ENCODE peak calls at places on chromosomes 13 and 19, in seven cellular contexts. Q is prostate gland; L is GM20000; N is stimulated activated CD4-positive, alpha-beta T cell treated with anti-CD3 and anti-CD28 coated beads, Interleukin-1b, Interleukin-23, amount 100 ng/mL, for 24 hours; J is natural killer cell; Y is neural crest cell; M is GM04503. T is an unnamed sample.

GRCh38 chr13:99977334-99977911 is 4.2 kb upstream of the ZIC2 start:
- DNase-seq in Q (no peak), L (no peak), N (no peak), J (no peak), Y (no peak), M (no peak), T (no peak)

GRCh38 chr13:93674337-93674755 is 447.7 kb downstream of the GPC6 start:
- DNase-seq in Q (no peak), L (no peak), N (no peak), J (no peak), Y (no peak), M (no peak), T (no peak)

GRCh38 chr13:105997436-105998232 is 537.8 kb downstream of the EFNB2 start:
- DNase-seq in Q (no peak), L (no peak), N (no peak), J (no peak), Y (peak; percentile 58), M (no peak), T (no peak)

GRCh38 chr13:92573467-92574057 is 653.0 kb upstream of the GPC6 start:
- DNase-seq in Q (no peak), L (peak; percentile 10), N (no peak), J (no peak), Y (no peak), M (no peak), T (no peak)

GRCh38 chr19:58007285-58007684 is 4.7 kb upstream of the ZNF606 start:
- DNase-seq in Q (no peak), L (no peak), N (no peak), J (no peak), Y (no peak), M (no peak), T (no peak)

GRCh38 chr19:47713046-47714021 is at the start of gene EHD2:
- DNase-seq in Q (peak; percentile 42), L (peak; percentile 75), N (no peak), J (no peak), Y (peak; percentile 32), M (no peak), T (peak; percentile 24)

GRCh38 chr19:39174558-39175544 is 21.9 kb upstream of the NCCRP1 start:
- DNase-seq in Q (no peak), L (no peak), N (no peak), J (no peak), Y (no peak), M (no peak), T (no peak)

GRCh38 chr19:56942749-56943148 is 102.2 kb upstream of the PEG3 start:
- DNase-seq in Q (no peak), L (peak; percentile 50), N (no peak), J (no peak), Y (no peak), M (no peak), T (no peak)

GRCh38 chr13:79628463-79628862 is 147.5 kb downstream of the NDFIP2 start:
- DNase-seq in Q (no peak), L (no peak), N (no peak), J (no peak), Y (no peak), M (no peak), T (no peak)

GRCh38 chr19:43425567-43426392 is 11.1 kb downstream of the TEX101 start:
- DNase-seq in Q (peak; percentile 56), L (no peak), N (no peak), J (no peak), Y (no peak), M (no peak), T (no peak)

GRCh38 chr13:90099847-90100246 is 1247.6 kb upstream of the MIR17HG start:
- DNase-seq in Q (no peak), L (no peak), N (no peak), J (no peak), Y (no peak), M (no peak), T (no peak)

GRCh38 chr19:29674374-29675119 is 9.3 kb downstream of the PLEKHF1 start:
- DNase-seq in Q (no peak), L (no peak), N (no peak), J (no peak), Y (no peak), M (no peak), T (no peak)

GRCh38 chr13:109586509-109587346 is 199.7 kb downstream of the IRS2 start:
- DNase-seq in Q (no peak), L (no peak), N (no peak), J (no peak), Y (no peak), M (no peak), T (no peak)

GRCh38 chr19:43672061-43672679 is 2.2 kb upstream of the PLAUR start:
- DNase-seq in Q (no peak), L (no peak), N (no peak), J (no peak), Y (no peak), M (no peak), T (no peak)

GRCh38 chr19:41431426-41432386 is 4.5 kb upstream of the B3GNT8 start:
- DNase-seq in Q (no peak), L (no peak), N (no peak), J (no peak), Y (no peak), M (no peak), T (no peak)

GRCh38 chr13:48633695-48634094 is 20.0 kb upstream of the CYSLTR2 start:
- DNase-seq in Q (no peak), L (no peak), N (no peak), J (no peak), Y (no peak), M (no peak), T (no peak)

GRCh38 chr19:4678881-4679379 is 8.8 kb upstream of the MYDGF start:
- DNase-seq in Q (no peak), L (no peak), N (no peak), J (no peak), Y (no peak), M (no peak), T (no peak)

GRCh38 chr13:41060723-41061074 is 610 bp upstream of the WBP4 start:
- DNase-seq in Q (peak; percentile 68), L (peak; percentile 75), N (peak; percentile 72), J (peak; percentile 75), Y (peak; percentile 78), M (no peak), T (peak; percentile 87)

GRCh38 chr13:35014606-35015005 is 72.5 kb downstream of the NBEA start:
- DNase-seq in Q (no peak), L (no peak), N (no peak), J (no peak), Y (no peak), M (no peak), T (no peak)

GRCh38 chr13:33636955-33637670 is 180.8 kb upstream of the RFC3 start:
- DNase-seq in Q (no peak), L (no peak), N (no peak), J (no peak), Y (no peak), M (no peak), T (no peak)

GRCh38 chr19:10748195-10748923 is 30.5 kb downstream of the DNM2 start:
- DNase-seq in Q (no peak), L (no peak), N (no peak), J (no peak), Y (no peak), M (no peak), T (no peak)

GRCh38 chr13:75960538-75960994 is 324.4 kb downstream of the LMO7 start:
- DNase-seq in Q (no peak), L (peak; percentile 36), N (no peak), J (no peak), Y (no peak), M (no peak), T (no peak)

GRCh38 chr13:113148940-113149503 is 9.4 kb upstream of the PROZ start:
- DNase-seq in Q (no peak), L (no peak), N (no peak), J (no peak), Y (no peak), M (no peak), T (no peak)

GRCh38 chr13:113887700-113888201 is 23.9 kb upstream of the GAS6 start:
- DNase-seq in Q (no peak), L (no peak), N (no peak), J (no peak), Y (no peak), M (peak; percentile 91), T (no peak)

GRCh38 chr13:39047560-39047959 is 9.3 kb downstream of the NHLRC3 start:
- DNase-seq in Q (peak; percentile 61), L (no peak), N (no peak), J (no peak), Y (no peak), M (no peak), T (no peak)

GRCh38 chr19:45250832-45251451 is at the start of gene MARK4:
- DNase-seq in Q (peak; percentile 35), L (peak; percentile 99), N (no peak), J (peak; percentile 49), Y (peak; percentile 48), M (no peak), T (peak; percentile 64)

GRCh38 chr19:45051929-45052579 is 13.2 kb downstream of the CLASRP start:
- DNase-seq in Q (no peak), L (peak; percentile 27), N (no peak), J (no peak), Y (no peak), M (no peak), T (no peak)

GRCh38 chr19:5949792-5950305 is 28.1 kb downstream of the RANBP3 start:
- DNase-seq in Q (no peak), L (no peak), N (no peak), J (no peak), Y (no peak), M (no peak), T (peak; percentile 63)